ENCODE peak calls at places on chromosomes 3 and 15, in six cellular contexts. M, J, Z, T, E and D are unnamed samples.

GRCh38 chr3:126380011-126380768 is 14.5 kb upstream of the CFAP100 start:
- DNase-seq in T (no peak), M (no peak), Z (no peak), J (no peak), E (no peak), D (peak; percentile 62)

GRCh38 chr15:45499426-45499825 is 23.1 kb downstream of the SLC30A4 start:
- DNase-seq in E (no peak), J (no peak), Z (no peak), M (no peak), T (no peak), D (no peak)

GRCh38 chr3:183193762-183194701 is 31.5 kb upstream of the LAMP3 start:
- DNase-seq in J (no peak), T (no peak), E (no peak), Z (no peak), M (no peak), D (no peak)

GRCh38 chr3:191424871-191425270 is 36.1 kb upstream of the PYDC2 start:
- DNase-seq in E (no peak), T (no peak), Z (no peak), M (no peak), J (no peak), D (no peak)

GRCh38 chr15:68555348-68556037 is 23.3 kb upstream of the CORO2B start:
- DNase-seq in Z (no peak), M (no peak), T (no peak), E (no peak), J (no peak), D (peak; percentile 50)

GRCh38 chr15:85559530-85559929 is 179.1 kb downstream of the AKAP13 start:
- DNase-seq in Z (no peak), E (no peak), J (no peak), T (no peak), M (no peak), D (no peak)

GRCh38 chr3:136943396-136943795 is 14.4 kb upstream of the IL20RB start:
- DNase-seq in M (no peak), T (no peak), E (no peak), Z (no peak), J (no peak), D (no peak)

GRCh38 chr3:72894941-72895552 is 7.2 kb downstream of the GXYLT2 start:
- DNase-seq in E (no peak), J (no peak), T (no peak), M (no peak), Z (no peak), D (no peak)

GRCh38 chr3:158725348-158725966 is 6.8 kb downstream of the RARRES1 start:
- DNase-seq in Z (no peak), E (peak; percentile 97), M (no peak), T (no peak), J (peak; percentile 66), D (no peak)

GRCh38 chr15:83112233-83112958 is 5.0 kb downstream of the TM6SF1 start:
- DNase-seq in J (no peak), Z (no peak), M (no peak), E (no peak), T (no peak), D (no peak)

GRCh38 chr3:44077267-44077666 is 164.4 kb upstream of the TOPAZ1 start:
- DNase-seq in J (no peak), Z (no peak), E (no peak), T (no peak), M (no peak), D (no peak)

GRCh38 chr3:184630861-184631260 is 69.3 kb downstream of the EPHB3 start:
- DNase-seq in T (no peak), J (no peak), Z (no peak), E (no peak), M (no peak), D (no peak)

GRCh38 chr3:23324745-23325144 is 121.6 kb downstream of the UBE2E2 start:
- DNase-seq in T (peak; percentile 56), Z (no peak), E (peak; percentile 33), M (no peak), J (no peak), D (no peak)

GRCh38 chr15:60780147-60780546 is 301.2 kb upstream of the ICE2 start:
- DNase-seq in T (no peak), E (no peak), M (no peak), Z (no peak), J (no peak), D (no peak)

GRCh38 chr3:57787867-57788623 is 31.9 kb downstream of the SLMAP start:
- DNase-seq in T (peak; percentile 14), J (no peak), E (no peak), Z (no peak), M (peak; percentile 74), D (no peak)

GRCh38 chr3:45412731-45413130 is 24.4 kb downstream of the LARS2 start:
- DNase-seq in M (no peak), T (no peak), Z (no peak), J (no peak), E (no peak), D (no peak)

GRCh38 chr15:64045774-64046346 is 425 bp downstream of the DAPK2 start:
- DNase-seq in J (no peak), T (no peak), E (no peak), Z (no peak), M (no peak), D (no peak)

GRCh38 chr3:31288641-31289100 is 244.1 kb upstream of the STT3B start:
- DNase-seq in M (no peak), J (no peak), E (no peak), T (peak; percentile 24), Z (no peak), D (peak; percentile 74)

GRCh38 chr3:20930034-20930433 is 744.0 kb upstream of the SGO1 start:
- DNase-seq in J (no peak), M (no peak), T (peak; percentile 46), E (no peak), Z (no peak), D (no peak)

GRCh38 chr3:20935791-20936190 is 749.8 kb upstream of the SGO1 start:
- DNase-seq in J (no peak), E (no peak), T (no peak), Z (no peak), M (no peak), D (no peak)

GRCh38 chr3:20931834-20932233 is 745.8 kb upstream of the SGO1 start:
- DNase-seq in J (no peak), E (no peak), M (no peak), T (no peak), Z (no peak), D (no peak)
- TF ChIP-seq CTCF in J (no peak), E (no peak), M (no peak), T (no peak), Z (no peak), D (no peak)

GRCh38 chr3:157113832-157114505 is 46.0 kb downstream of the CCNL1 start:
- DNase-seq in M (no peak), E (no peak), J (no peak), Z (no peak), T (no peak), D (no peak)
- TF ChIP-seq CTCF in M (peak; percentile 13), E (no peak), J (no peak), Z (no peak), T (peak; percentile 36), D (peak; percentile 43)

GRCh38 chr3:119781330-119782198 is at the start of gene NR1I2:
- DNase-seq in M (no peak), Z (no peak), J (no peak), T (no peak), E (no peak), D (no peak)
- TF ChIP-seq CTCF in M (no peak), Z (no peak), J (no peak), T (no peak), E (no peak), D (peak; percentile 35)

GRCh38 chr3:29853841-29854397 is 573.0 kb downstream of the RBMS3 start:
- DNase-seq in M (no peak), E (no peak), J (no peak), Z (no peak), T (no peak), D (no peak)

GRCh38 chr3:29852767-29853166 is 571.9 kb downstream of the RBMS3 start:
- DNase-seq in M (no peak), J (no peak), T (no peak), Z (no peak), E (no peak), D (no peak)

DNA sequence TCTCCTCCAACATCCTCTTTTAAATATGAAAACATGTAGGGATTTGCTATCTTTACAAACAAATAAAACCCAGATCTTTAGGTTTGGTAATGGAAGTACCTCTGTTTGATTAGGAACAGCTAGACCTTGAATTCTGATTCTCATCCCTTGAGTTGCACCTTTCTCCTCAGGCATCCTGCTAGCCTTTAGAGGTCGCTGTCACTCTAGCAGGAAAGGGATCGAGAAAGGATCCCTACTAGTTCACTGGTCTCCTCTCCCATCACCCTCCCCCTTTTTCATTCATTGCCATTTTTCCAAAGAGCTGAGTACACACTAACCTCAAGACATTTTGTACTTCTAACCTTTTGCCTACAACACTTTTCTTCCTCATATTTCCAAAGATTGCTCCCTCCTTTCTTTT is 569.8 kb downstream of the RBMS3 start:
- DNase-seq in J (no peak), E (no peak), M (no peak), Z (no peak), T (no peak), D (no peak)
- TF ChIP-seq CTCF in J (no peak), E (no peak), M (no peak), Z (no peak), T (no peak), D (no peak)

DNA sequence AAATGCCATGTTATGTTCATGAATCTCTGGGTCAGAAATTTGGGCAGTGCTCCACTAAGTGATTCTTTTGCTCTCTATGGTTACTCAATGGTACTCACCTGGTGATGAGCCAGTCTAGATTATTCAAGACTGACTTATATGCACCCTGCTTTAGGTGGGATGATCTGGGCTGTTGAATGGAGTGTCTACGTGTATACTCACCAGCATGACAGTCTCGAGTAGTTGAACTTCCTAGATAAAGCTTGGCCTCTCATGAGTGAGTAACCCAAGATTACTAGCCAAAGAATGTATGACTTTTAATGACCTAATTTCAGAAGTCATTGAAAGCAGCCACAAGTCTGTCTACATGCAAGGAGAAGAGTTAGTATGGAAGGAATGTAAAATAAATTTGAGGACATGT is 77.5 kb upstream of the CADM2 start:
- DNase-seq in M (no peak), J (no peak), Z (no peak), E (no peak), T (no peak), D (no peak)
- TF ChIP-seq CTCF in M (no peak), J (no peak), Z (no peak), E (no peak), T (no peak), D (no peak)